ENCODE peak calls at places on chromosomes 5 and 9, in ten cellular contexts. F is HT-29, X is uterus, N is T-helper 2 cell, G is GM19239, Q is foreskin fibroblast, I is ACHN, K is HEK293T, Y is activated gamma-delta T cell, Z is left ventricle myocardium inferior. W is an unnamed sample.

GRCh38 chr5:50553560-50553984 is 112.5 kb upstream of the EMB start:
- DNase-seq in F (peak), X (no peak), N (no peak), G (no peak), Q (no peak), I (peak), K (no peak), Y (no peak), Z (no peak), W (no peak)

GRCh38 chr9:111661150-111661801 is at the start of gene GNG10:
- DNase-seq in F (peak), X (peak), N (peak), G (peak), Q (peak), I (peak), K (peak), Y (peak), Z (peak), W (peak)

GRCh38 chr9:27473135-27473534 is 51.0 kb upstream of the IFNK start:
- DNase-seq in F (no peak), X (peak), N (no peak), G (no peak), Q (no peak), I (no peak), K (peak), Y (no peak), Z (peak), W (no peak)

GRCh38 chr9:5951686-5952211 is 61.1 kb downstream of the MLANA start:
- DNase-seq in F (no peak), X (no peak), N (no peak), G (no peak), Q (peak), I (no peak), K (no peak), Y (no peak), Z (no peak), W (no peak)

GRCh38 chr9:17799383-17799782 is 220.5 kb downstream of the SH3GL2 start:
- DNase-seq in F (no peak), X (no peak), N (no peak), G (no peak), Q (peak), I (no peak), K (no peak), Y (no peak), Z (no peak), W (no peak)

GRCh38 chr5:20572560-20572959 is 584.6 kb upstream of the CDH18 start:
- DNase-seq in F (peak), X (no peak), N (no peak), G (no peak), Q (no peak), I (peak), K (no peak), Y (no peak), Z (no peak), W (no peak)

GRCh38 chr5:74575741-74576538 is 64.6 kb downstream of the ENC1 start:
- DNase-seq in F (peak), X (no peak), N (no peak), G (no peak), Q (peak), I (peak), K (no peak), Y (no peak), Z (no peak), W (no peak)

GRCh38 chr5:135432113-135432512 is 15.0 kb downstream of the DCANP1 start:
- DNase-seq in F (no peak), X (no peak), N (no peak), G (no peak), Q (no peak), I (no peak), K (peak), Y (no peak), Z (no peak), W (no peak)

GRCh38 chr9:77421506-77422265 is 226.4 kb downstream of the GNA14 start:
- DNase-seq in F (no peak), X (no peak), N (no peak), G (no peak), Q (peak), I (no peak), K (no peak), Y (no peak), Z (no peak), W (no peak)

W was measured in sciatic nerve.